ENCODE peak calls at places on chromosomes 1 and 21, in seven cellular contexts. M is CD8-positive, alpha-beta memory T cell; F is RWPE2; Z is GM19239; H is GM04504; W is brain microvascular endothelial cell; K is psoas muscle. D is an unnamed sample.
A peak's percentile ranks its signal among the peaks of the same experiment; 100 is the strongest.

GRCh38 chr1:225651376-225651871 is 1.5 kb downstream of the ENAH start:
- DNase-seq in M (no peak), K (no peak), F (no peak), H (no peak), Z (no peak), W (no peak), D (no peak)

GRCh38 chr1:30600258-30600657 is 123.1 kb downstream of the MATN1 start:
- DNase-seq in M (no peak), W (no peak), H (no peak), Z (no peak), F (no peak), K (no peak), D (no peak)

GRCh38 chr1:7299329-7299799 is 471.7 kb upstream of the VAMP3 start:
- DNase-seq in W (peak; percentile 98), F (no peak), M (no peak), K (peak; percentile 43), Z (no peak), H (peak; percentile 90), D (peak; percentile 53)

GRCh38 chr1:234120327-234120944 is 216.0 kb downstream of the SLC35F3 start:
- DNase-seq in W (no peak), K (no peak), F (no peak), H (no peak), Z (no peak), M (no peak), D (no peak)

GRCh38 chr1:109923131-109923945 is 12.7 kb downstream of the CSF1 start:
- DNase-seq in H (no peak), Z (no peak), F (no peak), M (no peak), K (no peak), W (no peak), D (peak; percentile 26)

GRCh38 chr21:45002381-45003204 is 62.8 kb downstream of the SLX9 start:
- DNase-seq in Z (no peak), H (no peak), M (peak; percentile 23), F (peak; percentile 50), K (no peak), W (no peak), D (no peak)

GRCh38 chr1:24191860-24192259 is 4.8 kb upstream of the IFNLR1 start:
- DNase-seq in H (no peak), K (no peak), Z (peak; percentile 37), M (no peak), W (peak; percentile 47), F (no peak), D (no peak)

GRCh38 chr1:4397196-4397595 is 257.2 kb upstream of the AJAP1 start:
- DNase-seq in M (no peak), W (no peak), Z (no peak), K (no peak), F (no peak), H (no peak), D (no peak)

GRCh38 chr1:190168893-190169292 is 308.8 kb downstream of the BRINP3 start:
- DNase-seq in Z (no peak), K (no peak), W (no peak), H (no peak), F (no peak), M (no peak), D (no peak)

GRCh38 chr21:34885125-34885524 is 164.0 kb downstream of the RUNX1 start:
- DNase-seq in Z (no peak), M (no peak), K (no peak), F (no peak), W (no peak), H (no peak), D (no peak)

GRCh38 chr1:152486400-152487006 is 24.1 kb upstream of the LCE5A start:
- DNase-seq in F (no peak), M (no peak), Z (no peak), W (no peak), K (no peak), H (no peak), D (no peak)

GRCh38 chr1:184567648-184568047 is 180.8 kb downstream of the C1orf21 start:
- DNase-seq in H (peak; percentile 13), M (no peak), F (no peak), W (peak; percentile 84), Z (no peak), K (no peak), D (no peak)

GRCh38 chr1:109704173-109704572 is 7.9 kb upstream of the GSTM5 start:
- DNase-seq in K (no peak), W (no peak), Z (no peak), F (no peak), M (no peak), H (no peak), D (no peak)

GRCh38 chr1:195763146-195763906 is 844.9 kb downstream of the KCNT2 start:
- DNase-seq in M (no peak), F (no peak), K (no peak), W (no peak), H (no peak), Z (no peak), D (no peak)

GRCh38 chr1:197200468-197200899 is 54.0 kb upstream of the ASPM start:
- DNase-seq in H (no peak), W (no peak), F (no peak), M (no peak), Z (no peak), K (no peak), D (no peak)

GRCh38 chr1:175072131-175072941 is 4.7 kb downstream of the TNN start:
- DNase-seq in W (peak; percentile 74), F (no peak), Z (no peak), M (no peak), H (peak; percentile 36), K (peak; percentile 37), D (no peak)

GRCh38 chr21:45056917-45057560 is 17.3 kb upstream of the ADARB1 start:
- DNase-seq in K (no peak), F (no peak), W (no peak), H (no peak), Z (no peak), M (peak; percentile 37), D (no peak)

GRCh38 chr1:7042322-7043231 is 257.3 kb downstream of the CAMTA1 start:
- DNase-seq in W (peak; percentile 7), M (no peak), Z (peak; percentile 50), H (peak; percentile 9), F (no peak), K (no peak), D (no peak)

GRCh38 chr1:215002471-215002870 is 80.1 kb upstream of the KCNK2 start:
- DNase-seq in W (peak; percentile 25), F (no peak), M (no peak), Z (no peak), K (no peak), H (peak; percentile 96), D (no peak)

GRCh38 chr1:178621822-178622221 is 103.2 kb upstream of the RALGPS2 start:
- DNase-seq in M (no peak), Z (no peak), F (no peak), H (no peak), K (no peak), W (no peak), D (no peak)

GRCh38 chr1:164660415-164661174 is 101.6 kb downstream of the PBX1 start:
- DNase-seq in K (no peak), Z (no peak), H (no peak), F (no peak), W (peak; percentile 86), M (no peak), D (no peak)

GRCh38 chr1:6118415-6118814 is 61.7 kb downstream of the CHD5 start:
- DNase-seq in M (no peak), W (no peak), Z (no peak), F (no peak), H (no peak), K (no peak), D (no peak)

GRCh38 chr1:112714313-112715263 is 544 bp downstream of the PPM1J start:
- DNase-seq in K (peak; percentile 47), H (no peak), Z (no peak), W (no peak), M (no peak), F (no peak), D (peak; percentile 55)

GRCh38 chr1:183370399-183371058 is 47.7 kb downstream of the NMNAT2 start:
- DNase-seq in Z (no peak), W (no peak), H (no peak), F (no peak), K (no peak), M (no peak), D (no peak)

GRCh38 chr21:46172863-46173528 is 11.3 kb downstream of the SPATC1L start:
- DNase-seq in Z (no peak), H (no peak), K (no peak), M (no peak), F (peak; percentile 58), W (no peak), D (no peak)

GRCh38 chr1:9728451-9729295 is 77.1 kb downstream of the PIK3CD start:
- DNase-seq in H (no peak), W (no peak), K (no peak), F (no peak), Z (no peak), M (peak; percentile 58), D (no peak)

GRCh38 chr1:58287894-58288623 is 258.5 kb downstream of the OMA1 start:
- DNase-seq in Z (no peak), M (no peak), W (no peak), K (no peak), F (no peak), H (no peak), D (no peak)

GRCh38 chr1:104172243-104172681 is 422.6 kb downstream of the AMY1C start:
- DNase-seq in W (no peak), K (no peak), Z (no peak), F (no peak), M (no peak), H (no peak), D (no peak)

GRCh38 chr1:40255231-40255630 is 2.8 kb upstream of the ZMPSTE24 start:
- DNase-seq in K (no peak), H (no peak), F (no peak), M (no peak), Z (no peak), W (no peak), D (no peak)

GRCh38 chr1:18302788-18303413 is 177.8 kb upstream of the KLHDC7A start:
- DNase-seq in Z (no peak), H (no peak), K (no peak), F (no peak), W (no peak), M (no peak), D (no peak)

GRCh38 chr1:241608379-241609033 is 31.7 kb downstream of the CHML start:
- DNase-seq in F (no peak), W (peak; percentile 66), H (no peak), K (no peak), Z (no peak), M (no peak), D (no peak)

GRCh38 chr1:125119024-125119441 is 3934.3 kb downstream of the SRGAP2C start:
- DNase-seq in F (peak; percentile 29), W (no peak), K (no peak), Z (no peak), H (no peak), M (no peak), D (no peak)